ENCODE peak calls at places on chromosomes 16 and 17, in six cellular contexts. K, J, X, I, Y and T are unnamed samples.

GRCh38 chr17:78227455-78227916 is 3.9 kb upstream of the TMEM235 start:
- DNase-seq in K (no peak), J (no peak), X (no peak), I (no peak), Y (no peak), T (no peak)

GRCh38 chr16:59296888-59297287 is 562.8 kb upstream of the GOT2 start:
- DNase-seq in K (no peak), J (no peak), X (no peak), I (no peak), Y (no peak), T (no peak)

GRCh38 chr17:42670199-42670924 is 6.4 kb downstream of the PLEKHH3 start:
- DNase-seq in K (no peak), J (peak; percentile 58), X (no peak), I (no peak), Y (no peak), T (peak; percentile 51)

GRCh38 chr17:50047488-50048126 is 8.3 kb upstream of the ITGA3 start:
- DNase-seq in K (no peak), J (no peak), X (no peak), I (no peak), Y (no peak), T (no peak)

GRCh38 chr17:63841350-63842172 is 924 bp downstream of the SMARCD2 start:
- DNase-seq in K (no peak), J (peak; percentile 89), X (no peak), I (no peak), Y (no peak), T (no peak)

GRCh38 chr17:83180996-83181481 is 101.6 kb downstream of the METRNL start:
- DNase-seq in K (peak; percentile 77), J (peak; percentile 81), X (peak; percentile 43), I (no peak), Y (no peak), T (no peak)

GRCh38 chr17:71613996-71614395 is 506.8 kb upstream of the SOX9 start:
- DNase-seq in K (no peak), J (no peak), X (no peak), I (no peak), Y (no peak), T (no peak)

GRCh38 chr17:39027440-39028035 is 60.3 kb upstream of the FBXO47 start:
- DNase-seq in K (no peak), J (peak; percentile 48), X (no peak), I (no peak), Y (no peak), T (no peak)

GRCh38 chr17:7282752-7283321 is 1.3 kb downstream of the SLC2A4 start:
- DNase-seq in K (no peak), J (peak; percentile 17), X (no peak), I (no peak), Y (no peak), T (no peak)

GRCh38 chr16:19649980-19650379 is 68.0 kb downstream of the KNOP1 start:
- DNase-seq in K (no peak), J (no peak), X (no peak), I (no peak), Y (no peak), T (no peak)

GRCh38 chr17:12900474-12900873 is 111.2 kb downstream of the ARHGAP44 start:
- DNase-seq in K (no peak), J (no peak), X (no peak), I (no peak), Y (no peak), T (no peak)

GRCh38 chr16:24170407-24170806 is 85.7 kb upstream of the CACNG3 start:
- DNase-seq in K (no peak), J (no peak), X (no peak), I (no peak), Y (no peak), T (no peak)

GRCh38 chr16:68444058-68444657 is 4.2 kb downstream of the SMPD3 start:
- DNase-seq in K (no peak), J (no peak), X (no peak), I (no peak), Y (peak; percentile 39), T (no peak)

GRCh38 chr17:75010683-75011406 is 1.6 kb upstream of the MRPL58 start:
- DNase-seq in K (no peak), J (peak; percentile 91), X (no peak), I (no peak), Y (peak; percentile 42), T (no peak)

GRCh38 chr17:31598921-31599571 is 207.6 kb downstream of the RAB11FIP4 start:
- DNase-seq in K (no peak), J (no peak), X (no peak), I (no peak), Y (no peak), T (no peak)

GRCh38 chr17:41654134-41654907 is 29.9 kb upstream of the KRT17 start:
- DNase-seq in K (no peak), J (no peak), X (no peak), I (no peak), Y (peak; percentile 97), T (no peak)
- H3K27ac ChIP-seq in K (peak overlapping the region; percentile 62), J (no peak overlapping the region), X (no peak overlapping the region), I (no peak overlapping the region), Y (peak overlapping the region; percentile 98), T (no peak overlapping the region)

DNA sequence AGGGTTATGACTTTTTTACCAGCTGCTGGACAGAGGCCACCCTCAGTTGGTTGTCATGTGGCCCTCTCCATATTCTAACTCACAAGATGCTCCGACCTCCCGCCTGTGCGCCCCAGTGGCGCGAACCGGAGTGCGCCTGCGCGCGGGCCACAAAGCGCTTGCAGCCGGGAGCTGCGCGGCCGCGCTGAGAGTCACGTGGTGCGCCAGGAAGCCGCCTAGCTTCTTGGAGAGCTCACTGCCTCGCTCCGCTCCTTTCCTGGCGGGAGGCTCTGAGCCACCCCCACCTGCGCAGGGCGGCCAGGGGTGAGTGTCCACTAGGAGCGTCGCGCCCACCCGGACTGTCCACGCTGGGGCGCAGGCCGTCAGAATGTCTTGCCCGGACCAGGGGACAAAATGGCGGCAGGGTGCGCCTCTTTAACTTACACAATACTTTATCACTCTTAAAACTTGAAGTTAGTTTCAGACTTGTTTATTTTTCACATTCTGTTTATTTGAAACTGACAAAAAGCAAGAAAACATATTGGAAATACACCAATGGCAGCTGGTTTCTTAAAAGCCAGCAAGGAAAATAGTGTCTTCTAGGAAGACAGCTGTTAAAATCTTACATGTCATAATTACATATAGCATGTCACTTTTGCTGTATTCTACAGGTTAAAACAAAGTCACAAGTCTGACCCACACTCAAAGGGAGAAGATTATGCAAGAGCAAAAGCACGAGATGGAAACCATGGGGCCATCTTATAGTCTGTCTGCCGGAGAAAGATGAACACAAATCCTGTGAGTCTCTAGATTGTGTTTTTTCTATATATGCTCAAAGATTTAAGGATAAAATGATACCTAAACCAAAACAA is 357.9 kb downstream of the CNTNAP4 start:
- DNase-seq in K (no peak), J (no peak), X (no peak), I (no peak), Y (no peak), T (no peak)
- H3K27ac ChIP-seq in K (no peak overlapping the region), J (no peak overlapping the region), X (no peak overlapping the region), I (no peak overlapping the region), Y (no peak overlapping the region), T (no peak overlapping the region)

GRCh38 chr16:85888405-85889331 is 10.3 kb upstream of the IRF8 start:
- DNase-seq in K (no peak), J (no peak), X (peak; percentile 47), I (no peak), Y (no peak), T (no peak)
- H3K27ac ChIP-seq in K (no peak overlapping the region), J (no peak overlapping the region), X (no peak overlapping the region), I (no peak overlapping the region), Y (no peak overlapping the region), T (no peak overlapping the region)

DNA sequence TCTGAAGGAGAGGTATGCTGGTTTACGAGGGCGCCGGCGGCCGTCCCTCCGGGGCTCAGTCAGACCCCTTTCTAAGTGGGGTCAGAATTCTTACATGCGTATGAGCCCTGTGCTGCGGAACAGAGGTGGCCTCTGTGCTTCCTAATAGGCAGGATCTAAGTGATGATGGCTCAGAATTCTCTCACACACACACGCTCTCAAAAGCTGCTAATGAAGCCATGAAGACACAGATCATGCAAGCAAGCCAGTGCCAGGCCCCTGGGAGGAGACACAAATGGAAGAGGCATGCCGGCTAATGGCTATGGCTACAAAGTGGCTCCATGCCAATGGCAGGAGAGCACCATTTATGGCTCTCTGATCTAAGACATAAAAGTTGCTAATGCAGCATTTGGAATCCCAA is 24.7 kb downstream of the NPLOC4 start:
- DNase-seq in K (no peak), J (no peak), X (no peak), I (no peak), Y (no peak), T (no peak)
- H3K27ac ChIP-seq in K (no peak overlapping the region), J (no peak overlapping the region), X (no peak overlapping the region), I (no peak overlapping the region), Y (no peak overlapping the region), T (no peak overlapping the region)

DNA sequence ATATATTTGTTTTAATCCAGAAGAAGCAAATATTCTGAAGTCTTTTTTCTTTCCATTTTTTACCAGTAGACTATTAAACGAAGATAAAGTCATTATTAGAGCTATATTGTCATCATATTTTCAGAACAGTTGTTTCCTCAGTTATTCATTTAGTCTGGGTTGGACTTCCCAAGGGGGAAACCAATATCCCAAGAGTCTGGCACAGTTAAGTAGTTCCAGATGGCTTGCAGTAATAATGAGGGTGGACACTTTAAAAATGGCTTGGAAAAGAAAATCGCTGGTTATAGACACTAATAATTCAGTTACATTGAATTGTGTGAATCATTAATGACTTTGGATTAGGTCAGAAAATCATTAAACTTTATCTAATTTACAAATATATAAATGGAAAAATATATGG is 3.9 kb downstream of the PPM1E start:
- DNase-seq in K (no peak), J (peak; percentile 68), X (no peak), I (no peak), Y (no peak), T (no peak)
- H3K27ac ChIP-seq in K (no peak overlapping the region), J (peak overlapping the region; percentile 1), X (no peak overlapping the region), I (no peak overlapping the region), Y (no peak overlapping the region), T (no peak overlapping the region)